ENCODE peak calls at places on chromosomes 5 and 9, in ten cellular contexts. A is cardiac fibroblast, I is AG09309, H is psoas muscle, X is fibroblast of mammary gland, Q is dorsolateral prefrontal cortex, K is spleen, Y is pancreas, J is IMR-90, P is neural progenitor cell. D is an unnamed sample.

GRCh38 chr5:134887593-134888159 is 13.5 kb downstream of the TXNDC15 start:
- DNase-seq in A (no peak), P (no peak), H (no peak), K (no peak), I (no peak), J (no peak), Q (no peak), X (no peak), Y (no peak), D (no peak)

GRCh38 chr9:129141066-129142041 is 30.1 kb downstream of the PTPA start:
- DNase-seq in Q (peak; percentile 57), H (peak; percentile 70), X (peak; percentile 96), K (peak; percentile 82), J (peak; percentile 97), I (peak; percentile 83), P (peak; percentile 34), Y (peak; percentile 72), A (peak; percentile 96), D (no peak)

GRCh38 chr9:120735415-120736126 is 21.3 kb upstream of the MEGF9 start:
- DNase-seq in I (no peak), H (peak; percentile 55), P (no peak), K (peak; percentile 85), J (peak; percentile 75), Y (no peak), A (peak; percentile 79), X (peak; percentile 65), Q (no peak), D (no peak)

GRCh38 chr9:116000748-116001329 is 152.8 kb upstream of the PAPPA start:
- DNase-seq in I (no peak), X (no peak), K (no peak), P (peak; percentile 65), Q (no peak), J (no peak), Y (no peak), H (no peak), A (peak; percentile 50), D (no peak)

GRCh38 chr9:22342489-22343217 is 104.0 kb upstream of the DMRTA1 start:
- DNase-seq in H (no peak), Y (no peak), X (peak; percentile 74), K (no peak), I (no peak), P (peak; percentile 2), A (peak; percentile 74), Q (no peak), J (peak; percentile 20), D (no peak)

GRCh38 chr9:116951588-116952433 is 264.7 kb downstream of the TRIM32 start:
- DNase-seq in X (peak; percentile 55), P (no peak), Q (no peak), K (no peak), Y (no peak), H (no peak), I (peak; percentile 25), A (peak; percentile 75), J (peak; percentile 98), D (no peak)

GRCh38 chr5:145429170-145429569 is 406.0 kb downstream of the PRELID2 start:
- DNase-seq in K (no peak), X (no peak), P (no peak), I (no peak), J (no peak), Q (no peak), A (no peak), H (no peak), Y (no peak), D (no peak)

GRCh38 chr5:139863855-139864558 is 68.4 kb downstream of the PSD2 start:
- DNase-seq in J (peak; percentile 41), K (no peak), Q (peak; percentile 82), A (peak; percentile 59), I (peak; percentile 5), P (peak; percentile 83), Y (peak; percentile 35), H (peak; percentile 73), X (peak; percentile 44), D (peak; percentile 17)

GRCh38 chr5:150487199-150488061 is 20.5 kb upstream of the NDST1 start:
- DNase-seq in A (peak; percentile 59), K (peak; percentile 81), Q (peak; percentile 68), I (no peak), X (peak; percentile 69), P (no peak), Y (peak; percentile 60), J (peak; percentile 34), H (peak; percentile 66), D (peak; percentile 21)

GRCh38 chr5:150486402-150487198 is 21.3 kb upstream of the NDST1 start:
- DNase-seq in J (peak; percentile 48), H (peak; percentile 67), Q (no peak), K (peak; percentile 89), P (peak; percentile 90), A (peak; percentile 53), I (no peak), Y (peak; percentile 86), X (peak; percentile 35), D (peak; percentile 29)

GRCh38 chr5:150485770-150486401 is 22.0 kb upstream of the NDST1 start:
- DNase-seq in J (peak; percentile 46), P (peak; percentile 81), K (no peak), A (no peak), I (no peak), X (peak; percentile 37), Q (peak; percentile 60), H (peak; percentile 86), Y (peak; percentile 66), D (no peak)

GRCh38 chr5:150481972-150482406 is 25.9 kb upstream of the NDST1 start:
- DNase-seq in J (no peak), H (peak; percentile 6), X (no peak), P (no peak), Q (no peak), Y (no peak), I (no peak), A (no peak), K (no peak), D (no peak)

GRCh38 chr5:150484964-150485769 is 22.8 kb upstream of the NDST1 start:
- DNase-seq in Q (no peak), H (no peak), X (no peak), A (no peak), Y (no peak), K (peak; percentile 90), I (no peak), P (peak; percentile 81), J (no peak), D (no peak)
- H3K4me3 ChIP-seq in Q (peak overlapping the region; percentile 73), H (peak overlapping the region; percentile 100), X (peak overlapping the region; percentile 74), A (peak overlapping the region; percentile 89), Y (peak overlapping the region; percentile 96), K (peak overlapping the region; percentile 81), I (peak overlapping the region; percentile 81), P (peak overlapping the region; percentile 99), J (peak overlapping the region; percentile 99), D (peak overlapping the region; percentile 73)

GRCh38 chr9:974993-975739 is 1.3 kb upstream of the DMRT3 start:
- DNase-seq in H (no peak), P (peak; percentile 63), J (no peak), Y (no peak), K (no peak), I (no peak), X (no peak), Q (no peak), A (no peak), D (no peak)

GRCh38 chr9:977361-978116 is 1.1 kb downstream of the DMRT3 start:
- DNase-seq in P (no peak), H (no peak), J (no peak), K (no peak), Q (no peak), Y (no peak), I (no peak), A (no peak), X (no peak), D (no peak)

GRCh38 chr9:975740-976257 is 656 bp upstream of the DMRT3 start:
- DNase-seq in I (no peak), K (no peak), X (no peak), Y (no peak), J (no peak), H (no peak), P (no peak), Q (no peak), A (no peak), D (no peak)

GRCh38 chr9:976805-977360 is 428 bp downstream of the DMRT3 start:
- DNase-seq in A (no peak), I (no peak), K (no peak), H (no peak), Q (no peak), J (no peak), Y (no peak), P (peak; percentile 78), X (no peak), D (no peak)

GRCh38 chr9:976258-976804 is at the start of gene DMRT3:
- DNase-seq in P (peak; percentile 85), A (no peak), X (no peak), Q (no peak), I (no peak), Y (no peak), K (no peak), J (no peak), H (no peak), D (no peak)
- H3K4me3 ChIP-seq in P (peak within 1 kb of the TSS; percentile 55), A (no peak within 1 kb of the TSS), X (no peak within 1 kb of the TSS), Q (peak within 1 kb of the TSS; percentile 22), I (no peak within 1 kb of the TSS), Y (no peak within 1 kb of the TSS), K (no peak within 1 kb of the TSS), J (no peak within 1 kb of the TSS), H (peak within 1 kb of the TSS; percentile 53), D (no peak within 1 kb of the TSS)

GRCh38 chr9:78605029-78605930 is 308.4 kb downstream of the PSAT1 start:
- DNase-seq in Y (no peak), A (peak; percentile 9), K (no peak), J (no peak), X (no peak), Q (no peak), P (peak; percentile 70), H (no peak), I (no peak), D (no peak)

GRCh38 chr9:78601957-78602565 is 305.1 kb downstream of the PSAT1 start:
- DNase-seq in H (no peak), Y (no peak), P (peak; percentile 65), A (peak; percentile 73), K (no peak), I (no peak), Q (peak; percentile 39), X (peak; percentile 49), J (peak; percentile 66), D (peak; percentile 36)

GRCh38 chr9:78595200-78595945 is 298.4 kb downstream of the PSAT1 start:
- DNase-seq in K (no peak), Y (no peak), Q (no peak), P (no peak), J (peak; percentile 43), I (no peak), A (no peak), X (no peak), H (no peak), D (no peak)

GRCh38 chr9:78598120-78598519 is 301.2 kb downstream of the PSAT1 start:
- DNase-seq in I (no peak), K (no peak), X (no peak), Y (no peak), H (no peak), A (no peak), Q (no peak), J (no peak), P (no peak), D (no peak)

DNA sequence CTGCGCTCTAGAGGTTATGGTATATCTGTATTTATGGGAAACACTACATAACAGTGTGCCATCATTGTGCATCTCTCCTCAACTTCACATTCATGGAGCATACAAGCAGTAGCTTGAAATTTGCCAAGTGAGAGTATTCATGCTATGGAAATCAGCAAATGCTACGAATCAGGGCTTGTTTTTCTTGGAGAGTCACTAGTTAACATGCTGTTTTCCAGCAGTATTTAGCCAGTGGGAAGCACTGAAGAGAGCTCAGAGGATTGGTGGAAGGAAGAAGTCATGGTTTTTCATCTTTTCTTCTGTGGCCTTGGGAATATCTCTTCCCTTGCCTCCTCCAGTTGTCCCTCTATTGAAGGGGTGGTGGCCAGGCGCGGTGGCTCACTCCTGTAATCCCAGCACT is 303.0 kb downstream of the PSAT1 start:
- DNase-seq in H (no peak), A (no peak), K (no peak), X (no peak), J (peak; percentile 8), Y (no peak), Q (no peak), I (no peak), P (no peak), D (no peak)
- H3K4me3 ChIP-seq in H (no peak overlapping the region), A (no peak overlapping the region), K (no peak overlapping the region), X (no peak overlapping the region), J (no peak overlapping the region), Y (no peak overlapping the region), Q (no peak overlapping the region), I (no peak overlapping the region), P (no peak overlapping the region), D (no peak overlapping the region)

GRCh38 chr9:127249877-127250276 is 14.7 kb upstream of the GARNL3 start:
- DNase-seq in K (no peak), X (no peak), Q (no peak), J (no peak), H (no peak), I (no peak), A (no peak), Y (no peak), P (no peak), D (no peak)

GRCh38 chr9:127245637-127246164 is 18.9 kb upstream of the GARNL3 start:
- DNase-seq in A (no peak), Q (no peak), J (no peak), Y (no peak), H (no peak), P (no peak), I (no peak), K (no peak), X (no peak), D (no peak)

GRCh38 chr9:127248241-127248640 is 16.3 kb upstream of the GARNL3 start:
- DNase-seq in K (no peak), Q (no peak), I (no peak), J (no peak), A (no peak), H (no peak), X (no peak), P (no peak), Y (no peak), D (no peak)

GRCh38 chr9:127241354-127241753 is 23.2 kb upstream of the GARNL3 start:
- DNase-seq in J (no peak), P (no peak), Q (no peak), K (no peak), I (no peak), Y (no peak), H (no peak), X (no peak), A (no peak), D (no peak)

GRCh38 chr9:127244609-127245601 is 19.7 kb upstream of the GARNL3 start:
- DNase-seq in X (peak; percentile 89), J (peak; percentile 92), A (peak; percentile 92), P (peak; percentile 99), Y (peak; percentile 98), Q (peak; percentile 99), I (peak; percentile 48), H (peak; percentile 99), K (peak; percentile 99), D (peak; percentile 91)
- H3K4me3 ChIP-seq in X (peak overlapping the region; percentile 78), J (peak overlapping the region; percentile 53), A (peak overlapping the region; percentile 63), P (peak overlapping the region; percentile 54), Y (peak overlapping the region; percentile 52), Q (peak overlapping the region; percentile 88), I (peak overlapping the region; percentile 75), H (peak overlapping the region; percentile 80), K (peak overlapping the region; percentile 61), D (peak overlapping the region; percentile 67)